ENCODE peak calls at places on chromosomes 7 and 10, in six cellular contexts. One of them, this sample, is unnamed. For H3K4me1 and H3K9me3, the result is how much of the 10 kb centered on the place peaks cover.

GRCh38 chr10:95208702-95209391 is 14.8 kb downstream of the ACSM6 start:
- DNase-seq in IMR-90: no peak
- DNase-seq in left ventricle myocardium inferior: no peak
- DNase-seq in heart right ventricle: no peak
- DNase-seq in lower lobe of right lung: no peak
- DNase-seq in fibroblast of lung: no peak
- DNase-seq in this sample: no peak

GRCh38 chr7:6623589-6624245 is 8.3 kb downstream of the ZNF853 start:
- DNase-seq in IMR-90: no peak
- DNase-seq in left ventricle myocardium inferior: no peak
- DNase-seq in heart right ventricle: no peak
- DNase-seq in lower lobe of right lung: no peak
- DNase-seq in fibroblast of lung: no peak
- DNase-seq in this sample: no peak

GRCh38 chr10:25815236-25815635 is 118.8 kb upstream of the MYO3A start:
- DNase-seq in IMR-90: no peak
- DNase-seq in left ventricle myocardium inferior: no peak
- DNase-seq in heart right ventricle: no peak
- DNase-seq in lower lobe of right lung: no peak
- DNase-seq in fibroblast of lung: peak
- DNase-seq in this sample: no peak

GRCh38 chr10:44935201-44935960 is 24.2 kb upstream of the RASSF4 start:
- DNase-seq in IMR-90: peak
- DNase-seq in left ventricle myocardium inferior: peak
- DNase-seq in heart right ventricle: peak
- DNase-seq in lower lobe of right lung: no peak
- DNase-seq in fibroblast of lung: peak
- DNase-seq in this sample: no peak

GRCh38 chr7:100169147-100169850 is 882 bp upstream of the GAL3ST4 start:
- DNase-seq in IMR-90: no peak
- DNase-seq in left ventricle myocardium inferior: no peak
- DNase-seq in heart right ventricle: no peak
- DNase-seq in lower lobe of right lung: no peak
- DNase-seq in fibroblast of lung: no peak
- DNase-seq in this sample: no peak

GRCh38 chr7:45215611-45216062 is 58.0 kb downstream of the RAMP3 start:
- DNase-seq in IMR-90: no peak
- DNase-seq in left ventricle myocardium inferior: no peak
- DNase-seq in heart right ventricle: no peak
- DNase-seq in lower lobe of right lung: no peak
- DNase-seq in fibroblast of lung: no peak
- DNase-seq in this sample: no peak

GRCh38 chr7:157540020-157540419 is 203.2 kb downstream of the DNAJB6 start:
- DNase-seq in IMR-90: no peak
- DNase-seq in left ventricle myocardium inferior: no peak
- DNase-seq in heart right ventricle: no peak
- DNase-seq in lower lobe of right lung: peak
- DNase-seq in fibroblast of lung: no peak
- DNase-seq in this sample: no peak

GRCh38 chr7:30164567-30164966 is 29.8 kb downstream of the MTURN start:
- DNase-seq in IMR-90: peak
- DNase-seq in left ventricle myocardium inferior: no peak
- DNase-seq in heart right ventricle: no peak
- DNase-seq in lower lobe of right lung: no peak
- DNase-seq in fibroblast of lung: peak
- DNase-seq in this sample: no peak

GRCh38 chr10:21888959-21889358 is 114.6 kb downstream of the DNAJC1 start:
- DNase-seq in IMR-90: no peak
- DNase-seq in left ventricle myocardium inferior: no peak
- DNase-seq in heart right ventricle: no peak
- DNase-seq in lower lobe of right lung: no peak
- DNase-seq in fibroblast of lung: no peak
- DNase-seq in this sample: no peak

GRCh38 chr10:24277771-24278518 is 69.0 kb downstream of the KIAA1217 start:
- DNase-seq in IMR-90: no peak
- DNase-seq in left ventricle myocardium inferior: peak
- DNase-seq in heart right ventricle: peak
- DNase-seq in lower lobe of right lung: no peak
- DNase-seq in fibroblast of lung: peak
- DNase-seq in this sample: no peak

DNA sequence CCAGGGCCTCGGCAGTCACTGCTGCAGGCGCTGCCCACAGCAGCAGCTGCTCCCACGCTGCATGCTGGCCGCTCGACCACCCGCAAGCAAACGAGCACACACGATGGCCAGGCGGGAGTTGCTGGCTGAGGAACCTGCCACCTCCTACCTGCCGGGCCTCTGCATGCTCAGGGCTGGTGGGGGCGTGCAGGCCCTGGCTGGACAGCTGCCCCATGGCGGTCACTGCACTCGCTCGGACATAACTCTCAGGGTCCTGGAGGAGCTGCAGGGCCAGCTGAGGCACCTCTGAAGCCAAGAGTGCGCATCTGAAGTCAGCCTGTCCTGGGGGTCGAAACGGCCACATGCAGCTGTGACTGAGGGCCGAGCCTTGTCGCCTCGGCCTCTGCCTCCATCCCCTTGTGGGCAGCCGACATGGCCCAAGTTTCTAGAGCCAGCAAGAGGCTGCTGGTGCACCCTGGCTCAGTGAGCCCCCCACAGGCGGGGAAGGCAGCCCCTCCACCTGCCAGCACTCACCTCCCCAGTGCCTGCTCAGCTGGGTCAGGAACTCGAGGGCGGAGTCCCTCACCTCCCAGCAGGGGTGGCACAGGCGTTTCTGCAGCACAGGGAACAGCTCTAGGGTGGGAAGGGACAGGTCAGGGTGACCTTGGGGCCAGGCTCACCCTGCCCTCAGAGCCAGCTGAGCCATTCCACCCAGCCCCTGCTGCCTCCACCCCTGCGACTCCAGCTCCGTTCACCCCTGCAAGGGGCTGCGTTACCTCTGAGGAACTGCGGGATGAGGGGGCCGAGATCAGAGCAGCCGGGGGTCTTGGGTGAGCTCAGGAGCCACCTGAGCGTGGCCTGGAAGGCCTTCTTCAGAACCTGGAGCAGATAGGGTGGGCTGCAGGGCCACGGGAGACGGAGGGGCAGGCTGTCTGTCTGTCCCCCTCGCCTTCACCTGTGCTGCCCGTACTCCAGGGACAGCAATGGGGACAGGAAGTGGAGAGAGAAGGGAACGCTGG is 16.0 kb downstream of the BRAT1 start:
- DNase-seq in IMR-90: no peak
- DNase-seq in left ventricle myocardium inferior: no peak
- DNase-seq in heart right ventricle: no peak
- DNase-seq in lower lobe of right lung: no peak
- DNase-seq in fibroblast of lung: no peak
- DNase-seq in this sample: no peak
- H3K4me1 ChIP-seq in IMR-90: under half
- H3K4me1 ChIP-seq in left ventricle myocardium inferior: under half
- H3K4me1 ChIP-seq in heart right ventricle: under half
- H3K4me1 ChIP-seq in lower lobe of right lung: under half
- H3K4me1 ChIP-seq in fibroblast of lung: under half
- H3K4me1 ChIP-seq in this sample: under half

GRCh38 chr10:123398180-123398591 is 244.0 kb downstream of the BUB3 start:
- DNase-seq in IMR-90: no peak
- DNase-seq in left ventricle myocardium inferior: no peak
- DNase-seq in heart right ventricle: no peak
- DNase-seq in lower lobe of right lung: no peak
- DNase-seq in fibroblast of lung: no peak
- DNase-seq in this sample: no peak
- H3K9me3 ChIP-seq in IMR-90: under half
- H3K9me3 ChIP-seq in left ventricle myocardium inferior: under half
- H3K9me3 ChIP-seq in heart right ventricle: under half
- H3K9me3 ChIP-seq in lower lobe of right lung: under half
- H3K9me3 ChIP-seq in fibroblast of lung: under half
- H3K9me3 ChIP-seq in this sample: under half

GRCh38 chr7:138549082-138549481 is 89.0 kb downstream of the TRIM24 start:
- DNase-seq in IMR-90: no peak
- DNase-seq in left ventricle myocardium inferior: no peak
- DNase-seq in heart right ventricle: peak
- DNase-seq in lower lobe of right lung: no peak
- DNase-seq in fibroblast of lung: no peak
- DNase-seq in this sample: no peak
- H3K27ac ChIP-seq in IMR-90: no peak
- H3K27ac ChIP-seq in left ventricle myocardium inferior: no peak
- H3K27ac ChIP-seq in heart right ventricle: no peak
- H3K27ac ChIP-seq in lower lobe of right lung: no peak
- H3K27ac ChIP-seq in fibroblast of lung: no peak
- H3K27ac ChIP-seq in this sample: no peak

GRCh38 chr10:89643812-89644690 is 991 bp downstream of the PANK1 start:
- DNase-seq in IMR-90: peak
- DNase-seq in left ventricle myocardium inferior: peak
- DNase-seq in heart right ventricle: peak
- DNase-seq in lower lobe of right lung: peak
- DNase-seq in fibroblast of lung: peak
- DNase-seq in this sample: peak
- H3K4me1 ChIP-seq in IMR-90: under half
- H3K4me1 ChIP-seq in left ventricle myocardium inferior: half or more
- H3K4me1 ChIP-seq in heart right ventricle: under half
- H3K4me1 ChIP-seq in lower lobe of right lung: under half
- H3K4me1 ChIP-seq in fibroblast of lung: under half
- H3K4me1 ChIP-seq in this sample: under half

GRCh38 chr10:109887776-109888175 is 35.5 kb downstream of the XPNPEP1 start:
- DNase-seq in IMR-90: no peak
- DNase-seq in left ventricle myocardium inferior: no peak
- DNase-seq in heart right ventricle: no peak
- DNase-seq in lower lobe of right lung: no peak
- DNase-seq in fibroblast of lung: no peak
- DNase-seq in this sample: no peak
- H3K9me3 ChIP-seq in IMR-90: under half
- H3K9me3 ChIP-seq in left ventricle myocardium inferior: under half
- H3K9me3 ChIP-seq in heart right ventricle: under half
- H3K9me3 ChIP-seq in lower lobe of right lung: under half
- H3K9me3 ChIP-seq in fibroblast of lung: under half
- H3K9me3 ChIP-seq in this sample: under half

GRCh38 chr7:138887085-138887705 is 89.2 kb upstream of the ATP6V0A4 start:
- DNase-seq in IMR-90: no peak
- DNase-seq in left ventricle myocardium inferior: no peak
- DNase-seq in heart right ventricle: no peak
- DNase-seq in lower lobe of right lung: no peak
- DNase-seq in fibroblast of lung: no peak
- DNase-seq in this sample: no peak
- H3K27ac ChIP-seq in IMR-90: no peak
- H3K27ac ChIP-seq in left ventricle myocardium inferior: no peak
- H3K27ac ChIP-seq in heart right ventricle: no peak
- H3K27ac ChIP-seq in lower lobe of right lung: no peak
- H3K27ac ChIP-seq in fibroblast of lung: no peak
- H3K27ac ChIP-seq in this sample: no peak

GRCh38 chr10:79417731-79418130 is 27.7 kb downstream of the ZCCHC24 start:
- DNase-seq in IMR-90: no peak
- DNase-seq in left ventricle myocardium inferior: peak
- DNase-seq in heart right ventricle: no peak
- DNase-seq in lower lobe of right lung: peak
- DNase-seq in fibroblast of lung: no peak
- DNase-seq in this sample: peak
- H3K4me1 ChIP-seq in IMR-90: under half
- H3K4me1 ChIP-seq in left ventricle myocardium inferior: under half
- H3K4me1 ChIP-seq in heart right ventricle: half or more
- H3K4me1 ChIP-seq in lower lobe of right lung: half or more
- H3K4me1 ChIP-seq in fibroblast of lung: under half
- H3K4me1 ChIP-seq in this sample: under half

DNA sequence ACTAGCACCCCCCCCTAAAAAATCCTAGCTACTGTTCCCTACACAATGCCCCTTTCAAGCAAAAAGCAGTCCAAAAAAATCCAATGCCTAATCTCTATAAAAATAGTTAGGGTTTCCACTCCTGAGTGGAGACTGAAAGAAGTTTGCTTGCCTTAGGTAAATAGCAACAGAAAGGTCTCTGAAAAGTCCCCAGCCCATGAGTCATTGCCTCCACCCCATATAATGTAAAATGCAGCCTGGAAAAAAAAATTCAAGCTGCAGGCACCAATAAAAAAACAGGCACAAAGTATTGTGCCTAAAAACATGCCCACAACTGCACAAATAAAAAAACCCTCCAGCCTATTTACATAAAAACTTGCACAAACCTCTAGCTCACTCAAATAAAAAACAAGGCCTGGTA is 47.5 kb downstream of the ZNF680 start:
- DNase-seq in IMR-90: no peak
- DNase-seq in left ventricle myocardium inferior: no peak
- DNase-seq in heart right ventricle: no peak
- DNase-seq in lower lobe of right lung: no peak
- DNase-seq in fibroblast of lung: peak
- DNase-seq in this sample: no peak
- H3K9me3 ChIP-seq in IMR-90: under half
- H3K9me3 ChIP-seq in left ventricle myocardium inferior: half or more
- H3K9me3 ChIP-seq in heart right ventricle: half or more
- H3K9me3 ChIP-seq in lower lobe of right lung: half or more
- H3K9me3 ChIP-seq in fibroblast of lung: under half
- H3K9me3 ChIP-seq in this sample: under half

DNA sequence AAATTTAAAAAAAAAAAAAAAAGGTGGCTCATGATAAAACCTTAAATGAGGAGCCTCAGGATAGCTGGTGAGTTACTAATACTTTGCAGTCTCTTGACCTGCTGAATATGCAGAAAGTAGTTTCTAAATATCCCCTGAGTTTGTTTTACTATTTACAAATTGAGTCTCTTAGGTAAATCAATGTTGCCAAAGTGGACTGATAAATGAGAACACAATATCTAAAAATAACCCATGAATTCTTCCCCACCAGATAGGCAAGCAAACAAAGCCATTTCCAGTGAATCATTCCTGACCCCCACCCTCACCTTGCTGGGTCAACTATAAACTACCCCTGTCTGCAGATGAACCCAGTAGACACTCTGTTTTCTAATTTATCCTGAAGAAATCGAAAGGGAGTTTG is 78.9 kb downstream of the GFRA1 start:
- DNase-seq in IMR-90: no peak
- DNase-seq in left ventricle myocardium inferior: no peak
- DNase-seq in heart right ventricle: no peak
- DNase-seq in lower lobe of right lung: no peak
- DNase-seq in fibroblast of lung: no peak
- DNase-seq in this sample: no peak
- H3K27ac ChIP-seq in IMR-90: no peak
- H3K27ac ChIP-seq in left ventricle myocardium inferior: no peak
- H3K27ac ChIP-seq in heart right ventricle: no peak
- H3K27ac ChIP-seq in lower lobe of right lung: no peak
- H3K27ac ChIP-seq in fibroblast of lung: no peak
- H3K27ac ChIP-seq in this sample: peak

This sample was measured in right lobe of liver.